ENCODE peak calls at places on chromosome 11, in six cellular contexts. N is fibroblast of lung, G is DMS153, O is T47D, R is C1 segment of cervical spinal cord, K is BJ. Y is an unnamed sample.

GRCh38 chr11:59754494-59754858 is 700 bp upstream of the STX3 start:
- DNase-seq in N (no peak), G (no peak), O (no peak), R (no peak), K (no peak), Y (no peak)

GRCh38 chr11:468493-468892 is 18.4 kb downstream of the PTDSS2 start:
- DNase-seq in N (no peak), G (no peak), O (no peak), R (no peak), K (no peak), Y (no peak)

GRCh38 chr11:117390743-117391142 is 63.1 kb downstream of the CEP164 start:
- DNase-seq in N (no peak), G (no peak), O (no peak), R (no peak), K (no peak), Y (no peak)

GRCh38 chr11:59186130-59186594 is 14.2 kb downstream of the DTX4 start:
- DNase-seq in N (no peak), G (no peak), O (no peak), R (no peak), K (no peak), Y (peak)

GRCh38 chr11:445765-446588 is 4.1 kb upstream of the PTDSS2 start:
- DNase-seq in N (no peak), G (no peak), O (no peak), R (no peak), K (no peak), Y (no peak)

GRCh38 chr11:66598993-66599392 is 6.0 kb downstream of the CCS start:
- DNase-seq in N (no peak), G (no peak), O (no peak), R (no peak), K (no peak), Y (no peak)

GRCh38 chr11:34631737-34632104 is 10.8 kb downstream of the EHF start:
- DNase-seq in N (no peak), G (peak), O (no peak), R (no peak), K (no peak), Y (no peak)

GRCh38 chr11:45262900-45263299 is 23.2 kb downstream of the SYT13 start:
- DNase-seq in N (no peak), G (peak), O (no peak), R (no peak), K (no peak), Y (no peak)

GRCh38 chr11:115275045-115275444 is 229.2 kb downstream of the CADM1 start:
- DNase-seq in N (no peak), G (no peak), O (no peak), R (no peak), K (no peak), Y (no peak)

GRCh38 chr11:65043881-65044501 is 3.0 kb downstream of the SAC3D1 start:
- DNase-seq in N (peak), G (no peak), O (no peak), R (peak), K (peak), Y (no peak)

GRCh38 chr11:3808846-3809623 is 675 bp downstream of the PGAP2 start:
- DNase-seq in N (peak), G (peak), O (peak), R (no peak), K (no peak), Y (peak)

GRCh38 chr11:9332655-9333054 is 18.3 kb upstream of the TMEM41B start:
- DNase-seq in N (no peak), G (no peak), O (no peak), R (no peak), K (no peak), Y (no peak)

GRCh38 chr11:7892059-7892699 is 38.9 kb downstream of the OR10A6 start:
- DNase-seq in N (peak), G (no peak), O (no peak), R (no peak), K (peak), Y (no peak)

GRCh38 chr11:32838505-32839274 is 9.0 kb downstream of the PRRG4 start:
- DNase-seq in N (no peak), G (peak), O (no peak), R (no peak), K (no peak), Y (no peak)

GRCh38 chr11:22193348-22194051 is 615 bp downstream of the ANO5 start:
- DNase-seq in N (no peak), G (no peak), O (peak), R (no peak), K (no peak), Y (no peak)

GRCh38 chr11:83544871-83545270 is 258.7 kb upstream of the CCDC90B start:
- DNase-seq in N (no peak), G (no peak), O (no peak), R (no peak), K (no peak), Y (no peak)

GRCh38 chr11:46414466-46414796 is 22.9 kb upstream of the CHRM4 start:
- DNase-seq in N (no peak), G (peak), O (no peak), R (no peak), K (no peak), Y (no peak)

GRCh38 chr11:92451081-92451480 is 226.5 kb downstream of the FAT3 start:
- DNase-seq in N (no peak), G (no peak), O (no peak), R (no peak), K (no peak), Y (no peak)

GRCh38 chr11:1647901-1648721 is 18.5 kb downstream of the KRTAP5-5 start:
- DNase-seq in N (no peak), G (no peak), O (no peak), R (no peak), K (no peak), Y (no peak)

GRCh38 chr11:47656284-47656915 is 14.0 kb upstream of the MTCH2 start:
- DNase-seq in N (no peak), G (no peak), O (no peak), R (no peak), K (no peak), Y (no peak)

GRCh38 chr11:57936050-57936418 is 87.6 kb upstream of the OR9Q1 start:
- DNase-seq in N (no peak), G (no peak), O (no peak), R (no peak), K (no peak), Y (no peak)

GRCh38 chr11:72721689-72722049 is 30.5 kb downstream of the ARAP1 start:
- DNase-seq in N (peak), G (no peak), O (no peak), R (no peak), K (no peak), Y (no peak)

GRCh38 chr11:118947999-118948398 is 8.1 kb upstream of the UPK2 start:
- DNase-seq in N (no peak), G (no peak), O (no peak), R (no peak), K (no peak), Y (no peak)

GRCh38 chr11:64355078-64355940 is 3.7 kb upstream of the RPS6KA4 start:
- DNase-seq in N (peak), G (peak), O (peak), R (peak), K (no peak), Y (peak)

GRCh38 chr11:61587951-61588695 is 7.2 kb upstream of the SYT7 start:
- DNase-seq in N (no peak), G (peak), O (peak), R (no peak), K (no peak), Y (peak)

GRCh38 chr11:111602865-111603632 is 800 bp downstream of the SIK2 start:
- DNase-seq in N (peak), G (no peak), O (peak), R (peak), K (no peak), Y (peak)

GRCh38 chr11:113991170-113991569 is 16.3 kb downstream of the HTR3A start:
- DNase-seq in N (peak), G (no peak), O (peak), R (no peak), K (no peak), Y (no peak)

GRCh38 chr11:86869966-86870570 is 69.7 kb downstream of the PRSS23 start:
- DNase-seq in N (peak), G (no peak), O (peak), R (no peak), K (no peak), Y (peak)

GRCh38 chr11:27839226-27839913 is 139.1 kb upstream of the BDNF start:
- DNase-seq in N (peak), G (no peak), O (no peak), R (no peak), K (no peak), Y (no peak)

GRCh38 chr11:119525180-119525854 is 102.3 kb upstream of the THY1 start:
- DNase-seq in N (no peak), G (no peak), O (no peak), R (no peak), K (no peak), Y (peak)

GRCh38 chr11:45252134-45252856 is 33.8 kb downstream of the SYT13 start:
- DNase-seq in N (peak), G (no peak), O (peak), R (no peak), K (no peak), Y (peak)

GRCh38 chr11:88402784-88403183 is 65.2 kb upstream of the CTSC start:
- DNase-seq in N (peak), G (no peak), O (no peak), R (no peak), K (no peak), Y (no peak)